ENCODE peak calls at places on chromosomes 2 and 18, in four cellular contexts. V is neuronal stem cell, Y is breast epithelium, Q is psoas muscle. B is an unnamed sample.

GRCh38 chr2:182852090-182852489 is 14.3 kb downstream of the FRZB start:
- DNase-seq in Y (no peak), V (no peak), Q (peak; percentile 45), B (no peak)

GRCh38 chr2:189629553-189630453 is 31.5 kb upstream of the ASNSD1 start:
- DNase-seq in V (no peak), Y (no peak), Q (no peak), B (no peak)

GRCh38 chr2:216626875-216627245 is 6.4 kb upstream of the IGFBP2 start:
- DNase-seq in Y (no peak), V (no peak), Q (no peak), B (no peak)

GRCh38 chr2:88098558-88098900 is 29.3 kb downstream of the FABP1 start:
- DNase-seq in Y (no peak), V (no peak), Q (no peak), B (no peak)

GRCh38 chr2:98478088-98478551 is 33.5 kb downstream of the INPP4A start:
- DNase-seq in Y (no peak), V (no peak), Q (no peak), B (no peak)

GRCh38 chr2:105487142-105488069 is 88.6 kb upstream of the FHL2 start:
- DNase-seq in V (no peak), Y (no peak), Q (peak; percentile 56), B (peak; percentile 59)

GRCh38 chr2:58788402-58788801 is 547.3 kb upstream of the FANCL start:
- DNase-seq in Q (no peak), Y (no peak), V (no peak), B (no peak)

GRCh38 chr2:156319811-156320490 is 12.6 kb downstream of the NR4A2 start:
- DNase-seq in Y (no peak), V (peak; percentile 27), Q (peak; percentile 72), B (no peak)

GRCh38 chr2:99816908-99817307 is 325.5 kb downstream of the AFF3 start:
- DNase-seq in Q (no peak), Y (no peak), V (no peak), B (no peak)

GRCh38 chr18:47283476-47283875 is 32.0 kb upstream of the SKOR2 start:
- DNase-seq in Y (no peak), Q (no peak), V (no peak), B (no peak)

GRCh38 chr2:62595468-62595867 is 89.5 kb upstream of the TMEM17 start:
- DNase-seq in Y (no peak), V (no peak), Q (no peak), B (no peak)

GRCh38 chr18:48033770-48034650 is 103.6 kb upstream of the SMAD2 start:
- DNase-seq in Q (no peak), V (no peak), Y (peak; percentile 31), B (no peak)

GRCh38 chr2:233455006-233455405 is 100.7 kb downstream of the DGKD start:
- DNase-seq in Q (peak; percentile 56), Y (peak; percentile 25), V (no peak), B (no peak)

GRCh38 chr18:46768166-46768921 is 11.5 kb upstream of the ST8SIA5 start:
- DNase-seq in V (no peak), Y (no peak), Q (no peak), B (no peak)

GRCh38 chr2:120880381-120880780 is 144.7 kb downstream of the GLI2 start:
- DNase-seq in Y (no peak), V (no peak), Q (peak; percentile 45), B (no peak)

GRCh38 chr2:234544659-234545611 is 48.1 kb upstream of the ARL4C start:
- DNase-seq in V (peak; percentile 77), Y (peak; percentile 71), Q (peak; percentile 72), B (peak; percentile 63)

GRCh38 chr2:49044680-49045079 is 109.6 kb downstream of the FSHR start:
- DNase-seq in Q (no peak), V (peak; percentile 32), Y (no peak), B (no peak)

GRCh38 chr2:237231593-237231992 is 145.9 kb downstream of the COPS8 start:
- DNase-seq in V (no peak), Q (peak; percentile 77), Y (no peak), B (peak; percentile 79)

GRCh38 chr2:163348843-163349395 is 386.9 kb downstream of the FIGN start:
- DNase-seq in Q (no peak), V (peak; percentile 56), Y (no peak), B (no peak)

GRCh38 chr2:236341066-236341465 is 76.9 kb upstream of the ASB18 start:
- DNase-seq in V (no peak), Q (no peak), Y (no peak), B (peak; percentile 47)

GRCh38 chr18:55269632-55270031 is 310.4 kb upstream of the CCDC68 start:
- DNase-seq in Y (no peak), V (no peak), Q (no peak), B (no peak)

GRCh38 chr18:61580061-61580460 is 246.8 kb downstream of the CDH20 start:
- DNase-seq in Q (no peak), V (no peak), Y (no peak), B (no peak)

GRCh38 chr2:18831916-18832510 is 242.6 kb upstream of the NT5C1B start:
- DNase-seq in V (no peak), Y (no peak), Q (no peak), B (no peak)

GRCh38 chr2:46574457-46575354 is 95.3 kb downstream of the TMEM247 start:
- DNase-seq in Y (no peak), V (no peak), Q (no peak), B (no peak)

GRCh38 chr2:121502246-121502645 is 28.4 kb upstream of the RNU4ATAC start:
- DNase-seq in Q (no peak), Y (no peak), V (no peak), B (no peak)

GRCh38 chr2:40859617-40860016 is 407.7 kb upstream of the SLC8A1 start:
- DNase-seq in V (no peak), Q (no peak), Y (no peak), B (no peak)
- H3K27ac ChIP-seq in V (no peak overlapping the region), Q (no peak overlapping the region), Y (no peak overlapping the region), B (no peak overlapping the region)

GRCh38 chr2:241743620-241744019 is 9.2 kb downstream of the D2HGDH start:
- DNase-seq in V (no peak), Y (no peak), Q (no peak), B (no peak)
- H3K27ac ChIP-seq in V (no peak overlapping the region), Y (no peak overlapping the region), Q (no peak overlapping the region), B (no peak overlapping the region)

GRCh38 chr2:159153463-159153862 is 133.0 kb downstream of the WDSUB1 start:
- DNase-seq in Q (no peak), V (no peak), Y (no peak), B (no peak)
- H3K27ac ChIP-seq in Q (no peak overlapping the region), V (no peak overlapping the region), Y (no peak overlapping the region), B (no peak overlapping the region)

GRCh38 chr2:71100195-71100964 is 29.6 kb downstream of the MCEE start:
- DNase-seq in Y (peak; percentile 63), Q (peak; percentile 66), V (peak; percentile 29), B (peak; percentile 69)

GRCh38 chr2:71102981-71103681 is 26.9 kb downstream of the MCEE start:
- DNase-seq in Q (no peak), V (no peak), Y (no peak), B (no peak)

DNA sequence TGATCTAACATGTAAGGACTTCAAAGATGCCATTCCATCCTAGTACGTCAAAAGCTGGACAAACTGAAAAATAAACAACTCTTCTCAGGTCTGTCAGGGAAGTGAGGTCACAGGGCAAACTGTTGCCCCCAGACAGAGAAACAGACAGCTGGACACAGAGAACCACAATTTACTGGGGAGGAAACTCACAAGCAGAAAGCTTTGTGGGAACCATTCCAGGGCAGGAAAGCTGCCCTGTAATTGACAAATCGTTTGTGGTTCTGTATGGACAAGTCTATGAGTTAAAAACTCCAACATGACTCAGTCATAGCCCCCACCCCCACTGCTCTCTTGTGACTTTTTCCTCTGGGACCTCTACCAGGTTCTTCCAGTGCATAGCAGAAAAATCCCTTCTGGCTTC is 28.4 kb downstream of the MCEE start:
- DNase-seq in Y (no peak), V (no peak), Q (no peak), B (no peak)
- H3K27ac ChIP-seq in Y (no peak overlapping the region), V (no peak overlapping the region), Q (no peak overlapping the region), B (no peak overlapping the region)

GRCh38 chr18:50933684-50934083 is 34.2 kb upstream of the ELAC1 start:
- DNase-seq in Q (no peak), V (no peak), Y (no peak), B (no peak)

GRCh38 chr18:50938912-50939311 is 28.9 kb upstream of the ELAC1 start:
- DNase-seq in V (no peak), Y (no peak), Q (no peak), B (no peak)

GRCh38 chr18:50934545-50935211 is 33.2 kb upstream of the ELAC1 start:
- DNase-seq in V (no peak), Y (no peak), Q (no peak), B (no peak)

GRCh38 chr18:50937183-50937582 is 30.7 kb upstream of the ELAC1 start:
- DNase-seq in V (no peak), Y (no peak), Q (no peak), B (no peak)
- H3K27ac ChIP-seq in V (no peak overlapping the region), Y (no peak overlapping the region), Q (no peak overlapping the region), B (no peak overlapping the region)

GRCh38 chr2:136527560-136527959 is 237.8 kb upstream of the THSD7B start:
- DNase-seq in Y (no peak), Q (no peak), V (peak; percentile 84), B (no peak)
- H3K27ac ChIP-seq in Y (no peak overlapping the region), Q (no peak overlapping the region), V (no peak overlapping the region), B (no peak overlapping the region)

B was measured in right atrium auricular region.